ENCODE peak calls at places on chromosomes 1 and 21, in five cellular contexts. X, I, H, M and Y are unnamed samples.

GRCh38 chr21:36125513-36126121 is 9.3 kb upstream of the CBR3 start:
- DNase-seq in X (peak; percentile 63), I (peak; percentile 40), H (no peak), M (peak; percentile 58), Y (no peak)

GRCh38 chr1:39625462-39626273 is 13.8 kb downstream of the HEYL start:
- DNase-seq in X (no peak), I (peak; percentile 90), H (no peak), M (no peak), Y (no peak)

GRCh38 chr1:235648954-235649721 is 446 bp downstream of the GNG4 start:
- DNase-seq in X (no peak), I (peak; percentile 34), H (peak; percentile 61), M (peak; percentile 60), Y (no peak)

GRCh38 chr1:53060580-53060979 is 1.4 kb upstream of the PODN start:
- DNase-seq in X (no peak), I (no peak), H (no peak), M (no peak), Y (peak; percentile 62)

GRCh38 chr1:226995966-226996332 is 55.9 kb downstream of the COQ8A start:
- DNase-seq in X (no peak), I (no peak), H (no peak), M (no peak), Y (no peak)

GRCh38 chr1:44108241-44108640 is 10.4 kb upstream of the KLF17 start:
- DNase-seq in X (no peak), I (no peak), H (no peak), M (no peak), Y (peak; percentile 13)

GRCh38 chr21:37232274-37233018 is 34.7 kb downstream of the VPS26C start:
- DNase-seq in X (peak; percentile 20), I (no peak), H (no peak), M (no peak), Y (no peak)

GRCh38 chr21:31665397-31665796 is 5.9 kb downstream of the SOD1 start:
- DNase-seq in X (no peak), I (no peak), H (no peak), M (no peak), Y (no peak)

GRCh38 chr1:22787636-22788035 is 77.0 kb downstream of the EPHB2 start:
- DNase-seq in X (no peak), I (no peak), H (no peak), M (no peak), Y (no peak)

GRCh38 chr1:91872560-91873081 is 13.3 kb downstream of the TGFBR3 start:
- DNase-seq in X (no peak), I (no peak), H (no peak), M (no peak), Y (no peak)

GRCh38 chr1:56291374-56291841 is 288.0 kb downstream of the PLPP3 start:
- DNase-seq in X (no peak), I (peak; percentile 62), H (no peak), M (peak; percentile 50), Y (no peak)

GRCh38 chr21:42992943-42993712 is 18.8 kb downstream of the PKNOX1 start:
- DNase-seq in X (no peak), I (no peak), H (no peak), M (no peak), Y (no peak)

GRCh38 chr1:206568256-206568655 is 44.0 kb downstream of the EIF2D start:
- DNase-seq in X (no peak), I (no peak), H (no peak), M (no peak), Y (no peak)

GRCh38 chr1:18948048-18948912 is 8.2 kb downstream of the IFFO2 start:
- DNase-seq in X (no peak), I (no peak), H (no peak), M (no peak), Y (no peak)

GRCh38 chr1:179591253-179591591 is 410 bp upstream of the TDRD5 start:
- DNase-seq in X (no peak), I (no peak), H (no peak), M (no peak), Y (no peak)

GRCh38 chr1:228343211-228343661 is 63.4 kb downstream of the TRIM11 start:
- DNase-seq in X (no peak), I (peak; percentile 2), H (peak; percentile 10), M (no peak), Y (no peak)

GRCh38 chr1:181894439-181894859 is 167.1 kb downstream of the ZNF648 start:
- DNase-seq in X (no peak), I (no peak), H (no peak), M (no peak), Y (no peak)

GRCh38 chr1:76379506-76379905 is 305.0 kb downstream of the ST6GALNAC3 start:
- DNase-seq in X (no peak), I (no peak), H (no peak), M (no peak), Y (no peak)

GRCh38 chr1:42177551-42177981 is 13.0 kb upstream of the GUCA2A start:
- DNase-seq in X (no peak), I (no peak), H (no peak), M (peak; percentile 92), Y (peak; percentile 82)

GRCh38 chr1:59315529-59316433 is 18.9 kb downstream of the FGGY start:
- DNase-seq in X (no peak), I (no peak), H (no peak), M (no peak), Y (no peak)

GRCh38 chr1:3186526-3186921 is 117.5 kb downstream of the PRDM16 start:
- DNase-seq in X (no peak), I (peak; percentile 82), H (no peak), M (no peak), Y (no peak)

GRCh38 chr1:200153277-200154055 is 126.0 kb downstream of the NR5A2 start:
- DNase-seq in X (peak; percentile 68), I (no peak), H (no peak), M (peak; percentile 62), Y (no peak)

DNA sequence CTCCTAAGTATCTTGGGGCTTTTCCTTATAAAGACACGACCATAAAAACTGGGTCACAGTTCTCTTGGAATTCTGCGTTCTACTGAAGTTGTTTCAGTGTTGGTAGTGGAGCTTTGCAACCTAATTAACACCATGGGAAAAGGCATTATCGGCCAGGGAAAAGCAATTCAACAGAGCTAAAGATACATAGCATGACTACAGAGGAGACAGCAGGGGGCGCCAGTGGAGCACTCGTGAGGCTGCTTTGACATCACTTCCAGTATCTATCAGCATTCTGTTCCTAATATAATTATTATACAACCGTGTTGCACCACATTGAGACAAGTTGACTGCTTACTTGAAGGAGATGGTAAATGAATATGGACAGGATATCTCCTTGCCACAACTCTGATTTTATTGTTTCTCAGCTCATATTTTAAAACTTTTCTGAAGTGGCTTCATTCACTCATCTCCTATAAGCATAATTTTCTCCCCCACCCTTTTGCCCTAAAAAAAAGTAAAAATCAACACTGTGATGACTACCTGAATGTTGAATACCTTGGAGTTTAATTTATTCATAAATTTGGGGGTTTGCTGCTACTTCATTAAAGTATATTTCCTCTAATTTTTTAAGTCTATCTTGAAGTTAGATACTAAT is 39.4 kb downstream of the ZP4 start:
- DNase-seq in X (peak; percentile 24), I (no peak), H (no peak), M (no peak), Y (peak; percentile 10)
- TF ChIP-seq CTCF in X (peak; percentile 83), I (peak; percentile 33), H (no peak), M (no peak), Y (peak; percentile 56)

GRCh38 chr1:10216148-10216749 is 5.9 kb downstream of the KIF1B start:
- DNase-seq in X (no peak), I (no peak), H (no peak), M (peak; percentile 27), Y (no peak)
- H3K4me3 ChIP-seq in X (no peak overlapping the region), I (peak overlapping the region; percentile 30), H (no peak overlapping the region), M (no peak overlapping the region), Y (no peak overlapping the region)

DNA sequence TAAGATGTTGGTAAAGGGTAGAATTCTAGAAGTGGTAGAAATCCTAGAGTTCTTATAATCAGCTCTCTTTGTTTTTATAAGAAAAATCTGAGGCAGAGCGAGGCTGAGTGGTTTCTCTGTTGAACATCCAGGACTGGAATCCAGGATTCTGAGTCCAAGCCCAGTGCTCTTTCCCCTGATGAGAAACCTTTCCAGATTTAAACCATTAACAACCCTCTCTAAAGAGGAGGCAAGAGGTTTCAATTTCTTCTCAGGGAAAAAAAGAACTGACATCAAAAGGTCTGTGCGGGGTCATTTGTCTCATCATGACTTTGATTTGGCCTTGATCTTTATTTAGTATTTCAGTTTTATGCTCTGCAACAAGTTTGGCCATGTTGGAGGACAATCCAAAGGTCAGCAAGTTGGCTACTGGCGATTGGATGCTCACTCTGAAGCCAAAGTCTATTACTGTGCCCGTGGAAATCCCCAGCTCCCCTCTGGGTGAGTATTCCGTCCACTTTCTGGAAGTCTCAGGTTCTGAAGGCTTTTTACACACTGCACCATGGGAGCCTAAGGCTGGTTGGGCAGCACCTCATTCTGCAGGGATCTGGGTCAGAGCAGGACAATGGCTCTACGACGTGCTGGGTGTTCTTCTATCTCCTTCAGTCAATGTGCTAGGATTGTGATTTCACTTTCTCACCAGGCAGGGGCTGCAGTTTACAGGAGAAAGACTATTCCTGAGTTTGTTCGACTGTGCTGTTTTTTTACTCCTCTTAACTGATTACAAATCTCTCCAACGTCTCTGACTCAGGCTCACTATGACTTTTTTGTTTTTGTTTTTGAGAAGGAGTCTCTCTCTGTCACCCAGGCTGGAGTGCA is 18.9 kb upstream of the CCT8 start:
- DNase-seq in X (no peak), I (no peak), H (no peak), M (peak; percentile 15), Y (no peak)
- TF ChIP-seq CTCF in X (no peak), I (no peak), H (no peak), M (no peak), Y (peak; percentile 30)

DNA sequence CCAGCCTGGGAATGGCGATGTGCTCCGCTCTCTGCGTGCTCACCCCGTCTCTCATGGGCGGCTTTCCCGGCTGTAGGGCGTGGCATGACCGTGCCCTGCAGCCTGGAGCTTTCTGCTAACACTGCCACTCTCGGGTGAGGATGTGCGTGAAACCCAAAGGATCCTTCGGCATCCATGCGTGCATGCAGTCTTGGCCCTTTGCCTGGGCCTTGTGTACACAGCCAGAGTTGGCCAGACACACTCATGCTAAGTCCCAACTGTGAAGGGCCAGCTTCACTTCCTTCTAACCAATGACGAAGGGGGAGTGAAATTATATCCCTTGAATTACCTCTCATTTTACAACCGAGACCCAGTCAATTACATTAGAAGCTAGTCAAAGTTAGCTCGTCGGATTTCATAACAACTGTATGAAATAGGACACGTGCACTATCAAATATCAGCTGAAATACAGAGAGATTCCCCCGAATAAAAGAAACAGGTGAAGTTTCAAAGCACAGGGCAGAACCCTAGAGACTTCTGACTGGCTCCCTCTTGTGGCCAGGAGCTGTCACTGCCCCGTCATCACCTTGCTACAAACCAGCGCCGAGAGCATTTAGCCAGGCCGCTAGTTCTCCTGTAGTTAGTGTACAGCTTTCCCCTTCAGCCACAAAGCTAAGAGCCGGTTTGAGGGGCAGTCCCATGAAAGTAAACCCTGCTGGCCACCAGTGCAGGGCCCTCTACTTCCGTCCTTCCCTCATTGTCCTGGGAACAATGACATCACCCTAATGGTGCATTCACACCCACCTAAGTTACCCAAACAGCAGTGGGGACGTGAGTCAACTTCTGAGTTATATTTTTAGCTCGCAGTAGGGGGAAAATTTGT is 63.4 kb upstream of the COA6 start:
- DNase-seq in X (peak; percentile 70), I (peak; percentile 40), H (peak; percentile 63), M (peak; percentile 43), Y (no peak)
- H3K4me3 ChIP-seq in X (no peak overlapping the region), I (no peak overlapping the region), H (no peak overlapping the region), M (no peak overlapping the region), Y (peak overlapping the region; percentile 13)